ENCODE peak calls at places on chromosomes 3 and 15, in four cellular contexts. A, E, J and S are unnamed samples.

GRCh38 chr3:124257332-124257864 is 265.5 kb upstream of the ROPN1 start:
- DNase-seq in A (no peak), E (no peak), J (no peak), S (no peak)

GRCh38 chr3:43748179-43748578 is 57.4 kb downstream of the ABHD5 start:
- DNase-seq in A (no peak), J (no peak), E (no peak), S (no peak)

GRCh38 chr3:187983484-187984124 is 170.4 kb upstream of the LPP start:
- DNase-seq in J (no peak), E (no peak), A (peak; percentile 93), S (no peak)

GRCh38 chr3:63656791-63657190 is 4.3 kb downstream of the SNTN start:
- DNase-seq in E (no peak), A (no peak), J (no peak), S (no peak)

GRCh38 chr15:78640840-78641733 is at the start of gene CHRNB4:
- DNase-seq in J (peak; percentile 86), E (peak; percentile 87), A (no peak), S (peak; percentile 49)

GRCh38 chr3:124774305-124774673 is 44.0 kb downstream of the UMPS start:
- DNase-seq in A (no peak), J (no peak), E (peak; percentile 68), S (peak; percentile 56)

GRCh38 chr3:61807865-61808276 is 246.5 kb downstream of the PTPRG start:
- DNase-seq in J (no peak), E (no peak), A (peak; percentile 39), S (no peak)

GRCh38 chr3:12966847-12967750 is 106.1 kb downstream of the IQSEC1 start:
- DNase-seq in J (no peak), E (no peak), A (no peak), S (peak; percentile 50)

GRCh38 chr15:55108858-55109518 is 87.8 kb downstream of the RSL24D1 start:
- DNase-seq in A (peak; percentile 40), E (peak; percentile 86), J (peak; percentile 69), S (peak; percentile 64)

GRCh38 chr3:12224181-12225147 is 64.4 kb upstream of the PPARG start:
- DNase-seq in A (peak; percentile 46), J (no peak), E (peak; percentile 12), S (no peak)

GRCh38 chr3:133963657-133964396 is 65.9 kb downstream of the SLCO2A1 start:
- DNase-seq in J (no peak), A (no peak), E (no peak), S (no peak)

GRCh38 chr15:39799552-39800011 is 16.9 kb upstream of the FSIP1 start:
- DNase-seq in A (no peak), E (no peak), J (no peak), S (no peak)

GRCh38 chr3:190225186-190225692 is 97.0 kb downstream of the CLDN1 start:
- DNase-seq in E (no peak), A (peak; percentile 29), J (no peak), S (peak; percentile 46)

GRCh38 chr3:197463279-197463678 is 92.5 kb downstream of the BDH1 start:
- DNase-seq in E (no peak), A (no peak), J (no peak), S (no peak)

GRCh38 chr3:102529452-102529851 is 94.6 kb downstream of the ZPLD1 start:
- DNase-seq in A (no peak), J (no peak), E (peak; percentile 35), S (peak; percentile 32)

GRCh38 chr3:126342991-126343661 is 14.1 kb downstream of the KLF15 start:
- DNase-seq in J (peak; percentile 48), E (peak; percentile 47), A (peak; percentile 41), S (no peak)

GRCh38 chr3:108728105-108728504 is 29.1 kb downstream of the RETNLB start:
- DNase-seq in E (no peak), A (no peak), J (no peak), S (no peak)

GRCh38 chr3:79515072-79515471 is 252.7 kb downstream of the ROBO1 start:
- DNase-seq in A (no peak), J (no peak), E (no peak), S (no peak)
- TF ChIP-seq NR3C1 in A (no peak), J (no peak), E (no peak), S (no peak)

GRCh38 chr3:74601793-74602192 is 12.7 kb downstream of the CNTN3 start:
- DNase-seq in E (no peak), A (no peak), J (no peak), S (no peak)

GRCh38 chr3:74602471-74602870 is 12.0 kb downstream of the CNTN3 start:
- DNase-seq in J (no peak), A (no peak), E (no peak), S (no peak)

GRCh38 chr3:74603292-74603691 is 11.2 kb downstream of the CNTN3 start:
- DNase-seq in A (no peak), J (no peak), E (no peak), S (no peak)

GRCh38 chr3:74605437-74605836 is 9.0 kb downstream of the CNTN3 start:
- DNase-seq in E (no peak), J (no peak), A (no peak), S (no peak)

GRCh38 chr3:74599564-74599963 is 14.9 kb downstream of the CNTN3 start:
- DNase-seq in E (no peak), J (no peak), A (no peak), S (no peak)
- TF ChIP-seq NR3C1 in E (no peak), J (no peak), A (no peak), S (no peak)

GRCh38 chr3:377158-377561 is 180.6 kb downstream of the CHL1 start:
- DNase-seq in E (no peak), A (peak; percentile 42), J (peak; percentile 20), S (peak; percentile 50)
- TF ChIP-seq NR3C1 in E (no peak), A (no peak), J (no peak), S (no peak)

GRCh38 chr3:100708644-100708988 is 678 bp upstream of the TFG start:
- DNase-seq in E (no peak), J (no peak), A (peak; percentile 3), S (no peak)
- TF ChIP-seq NR3C1 in E (no peak), J (no peak), A (no peak), S (no peak)

GRCh38 chr15:82830427-82831173 is 21.2 kb downstream of the WHAMM start:
- DNase-seq in J (no peak), A (no peak), E (no peak), S (no peak)

GRCh38 chr15:82832601-82833209 is 23.3 kb downstream of the WHAMM start:
- DNase-seq in E (no peak), A (no peak), J (no peak), S (peak; percentile 56)

GRCh38 chr15:82828064-82828463 is 18.6 kb downstream of the WHAMM start:
- DNase-seq in E (no peak), J (no peak), A (peak; percentile 60), S (no peak)

GRCh38 chr15:82831894-82832600 is 22.6 kb downstream of the WHAMM start:
- DNase-seq in E (no peak), J (no peak), A (no peak), S (no peak)

GRCh38 chr15:82829234-82829633 is 19.8 kb downstream of the WHAMM start:
- DNase-seq in E (no peak), A (no peak), J (no peak), S (no peak)
- TF ChIP-seq NR3C1 in E (no peak), A (no peak), J (no peak), S (no peak)

DNA sequence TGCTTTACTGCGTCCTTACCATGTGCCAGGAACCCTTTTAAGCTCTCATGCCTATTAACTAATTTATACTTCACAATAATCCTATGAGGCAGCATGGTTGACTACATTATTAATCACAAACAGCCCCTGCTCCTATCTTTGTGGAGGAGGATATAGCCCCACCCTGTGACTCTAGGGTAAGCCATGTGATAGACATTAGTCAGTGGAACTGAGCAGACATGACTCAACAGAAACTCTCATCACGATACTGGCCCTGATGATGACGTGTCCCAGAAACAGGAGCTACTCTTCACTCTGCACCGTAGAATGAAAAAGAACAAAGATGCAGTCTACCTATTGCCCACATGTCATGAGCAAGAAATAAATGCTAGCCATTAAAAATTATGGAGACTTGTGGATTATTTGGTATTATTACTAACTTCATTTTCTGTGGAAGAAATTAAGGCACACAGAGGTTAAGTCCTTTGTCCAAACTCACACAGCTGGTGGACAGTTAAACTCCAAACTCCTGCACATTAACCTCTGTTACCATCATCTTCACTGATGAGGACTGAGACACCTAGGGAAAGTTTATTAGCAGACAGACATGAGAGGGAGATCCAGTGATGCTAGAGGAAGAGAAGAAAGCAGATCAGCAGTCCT is 51.2 kb downstream of the CFAP20DC start:
- DNase-seq in J (peak; percentile 71), A (no peak), E (no peak), S (peak; percentile 77)
- TF ChIP-seq NR3C1 in J (no peak), A (no peak), E (no peak), S (no peak)

DNA sequence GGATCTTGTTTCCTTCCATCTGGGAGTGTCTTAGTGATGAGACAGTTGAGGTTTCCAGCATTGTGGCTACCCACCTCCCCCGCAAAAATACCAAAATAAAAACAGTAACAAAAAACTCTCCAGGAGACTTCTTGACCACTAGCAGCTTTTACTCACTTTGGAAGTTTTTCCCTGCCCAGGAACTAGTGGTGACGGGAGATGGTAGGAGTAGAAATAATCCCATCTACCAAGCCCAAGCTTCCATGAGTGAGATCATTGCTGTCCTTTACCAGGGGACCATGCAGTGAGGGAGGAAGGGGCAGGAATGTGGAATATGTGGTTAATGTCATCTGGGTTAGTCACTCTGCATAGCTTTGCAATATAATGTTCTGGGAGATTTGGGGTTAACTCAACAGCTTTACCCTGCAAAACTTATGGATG is 187.7 kb downstream of the ITPR1 start:
- DNase-seq in J (no peak), A (no peak), E (no peak), S (no peak)
- TF ChIP-seq NR3C1 in J (no peak), A (no peak), E (no peak), S (no peak)

DNA sequence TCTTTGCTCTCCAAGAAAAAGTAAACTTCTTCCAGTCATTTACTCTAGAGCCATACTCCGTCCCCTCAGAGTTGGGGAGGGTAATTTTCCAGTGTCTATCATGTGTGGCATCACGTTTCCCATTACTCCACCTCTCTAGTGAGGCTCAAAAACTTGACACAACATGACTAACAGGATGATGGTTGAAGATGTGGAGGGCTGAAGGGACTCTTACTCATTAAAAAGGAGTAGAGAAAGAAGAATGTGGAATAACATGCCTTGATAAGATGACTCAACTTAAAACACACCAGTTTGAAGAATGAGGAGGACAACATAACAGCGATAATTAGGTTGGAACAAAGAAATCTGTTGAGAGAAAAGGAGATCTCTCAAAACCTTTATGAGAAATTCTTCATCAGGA is 894.3 kb downstream of the OTOL1 start:
- DNase-seq in A (no peak), E (no peak), J (no peak), S (peak; percentile 30)
- TF ChIP-seq NR3C1 in A (no peak), E (no peak), J (no peak), S (no peak)

GRCh38 chr15:69031013-69032001 is 16.8 kb downstream of the NOX5 start:
- DNase-seq in A (no peak), E (peak; percentile 81), J (peak; percentile 48), S (peak; percentile 82)
- TF ChIP-seq NR3C1 in A (no peak), E (no peak), J (no peak), S (no peak)

GRCh38 chr15:99732711-99733267 is 448 bp downstream of the LYSMD4 start:
- DNase-seq in E (no peak), A (no peak), J (peak; percentile 60), S (no peak)
- TF ChIP-seq NR3C1 in E (no peak), A (no peak), J (no peak), S (no peak)